ENCODE peak calls at places on chromosomes 7 and 10, in five cellular contexts. X, G, H, N and D are unnamed samples.

GRCh38 chr10:93947055-93947454 is 46.7 kb upstream of the PLCE1 start:
- DNase-seq in X (no peak), G (peak; percentile 27), H (no peak), N (no peak), D (no peak)

GRCh38 chr10:125177641-125178640 is 17.6 kb upstream of the CTBP2 start:
- DNase-seq in X (peak; percentile 45), G (no peak), H (no peak), N (no peak), D (no peak)

GRCh38 chr10:79275431-79275851 is 71.8 kb upstream of the PPIF start:
- DNase-seq in X (no peak), G (no peak), H (no peak), N (no peak), D (no peak)

GRCh38 chr7:134767567-134768168 is 11.8 kb upstream of the CALD1 start:
- DNase-seq in X (no peak), G (no peak), H (no peak), N (no peak), D (no peak)

GRCh38 chr10:59336632-59337031 is 25.7 kb downstream of the FAM13C start:
- DNase-seq in X (no peak), G (no peak), H (no peak), N (no peak), D (no peak)

GRCh38 chr7:27189560-27190283 is 4.7 kb upstream of the HOXA11 start:
- DNase-seq in X (peak; percentile 52), G (no peak), H (no peak), N (no peak), D (no peak)

GRCh38 chr7:55158983-55159382 is 140.2 kb downstream of the EGFR start:
- DNase-seq in X (no peak), G (no peak), H (no peak), N (no peak), D (no peak)

GRCh38 chr10:128927821-128928220 is 539.2 kb upstream of the MGMT start:
- DNase-seq in X (peak; percentile 67), G (no peak), H (no peak), N (no peak), D (no peak)

GRCh38 chr7:3283130-3283704 is 17.8 kb upstream of the SDK1 start:
- DNase-seq in X (no peak), G (no peak), H (no peak), N (no peak), D (no peak)

GRCh38 chr10:124134251-124134650 is 40.9 kb upstream of the CHST15 start:
- DNase-seq in X (no peak), G (no peak), H (no peak), N (no peak), D (no peak)

GRCh38 chr7:66330961-66331360 is 125.8 kb downstream of the TPST1 start:
- DNase-seq in X (no peak), G (no peak), H (no peak), N (peak; percentile 19), D (no peak)

GRCh38 chr10:113096111-113097045 is 146.3 kb downstream of the TCF7L2 start:
- DNase-seq in X (no peak), G (no peak), H (no peak), N (no peak), D (no peak)

GRCh38 chr7:6305330-6305729 is 32.9 kb upstream of the CYTH3 start:
- DNase-seq in X (no peak), G (peak; percentile 60), H (no peak), N (no peak), D (no peak)

GRCh38 chr7:46848944-46849343 is 733.0 kb downstream of the TNS3 start:
- DNase-seq in X (no peak), G (no peak), H (no peak), N (no peak), D (no peak)

GRCh38 chr10:75137533-75138438 is 26.3 kb downstream of the SAMD8 start:
- DNase-seq in X (no peak), G (no peak), H (no peak), N (no peak), D (no peak)

GRCh38 chr10:76306859-76307258 is 875.4 kb downstream of the LRMDA start:
- DNase-seq in X (no peak), G (no peak), H (no peak), N (no peak), D (no peak)

GRCh38 chr7:103142494-103142893 is 6.4 kb downstream of the NAPEPLD start:
- DNase-seq in X (no peak), G (no peak), H (no peak), N (no peak), D (no peak)

GRCh38 chr10:44005788-44006099 is 357.1 kb upstream of the ZNF32 start:
- DNase-seq in X (no peak), G (no peak), H (no peak), N (no peak), D (no peak)

GRCh38 chr10:5497948-5498730 is 1.2 kb downstream of the CALML5 start:
- DNase-seq in X (peak; percentile 54), G (no peak), H (no peak), N (no peak), D (no peak)

GRCh38 chr7:33395340-33395739 is 266.0 kb downstream of the BBS9 start:
- DNase-seq in X (no peak), G (no peak), H (no peak), N (no peak), D (no peak)

GRCh38 chr7:74002474-74003017 is 25.4 kb upstream of the ELN start:
- DNase-seq in X (no peak), G (no peak), H (no peak), N (no peak), D (no peak)

GRCh38 chr7:17530249-17530648 is 231.8 kb downstream of the AHR start:
- DNase-seq in X (no peak), G (no peak), H (no peak), N (no peak), D (no peak)

GRCh38 chr10:61225939-61226338 is 227.2 kb downstream of the TMEM26 start:
- DNase-seq in X (no peak), G (no peak), H (no peak), N (no peak), D (no peak)

GRCh38 chr10:84156768-84157167 is 16.8 kb upstream of the GPR15LG start:
- DNase-seq in X (no peak), G (no peak), H (no peak), N (no peak), D (no peak)

GRCh38 chr7:140084142-140084655 is 21.4 kb upstream of the PARP12 start:
- DNase-seq in X (no peak), G (no peak), H (no peak), N (no peak), D (no peak)

GRCh38 chr10:10871312-10871711 is 146.4 kb upstream of the CELF2 start:
- DNase-seq in X (no peak), G (no peak), H (no peak), N (no peak), D (no peak)

GRCh38 chr10:16923309-16923708 is 106.1 kb upstream of the RSU1 start:
- DNase-seq in X (no peak), G (no peak), H (no peak), N (no peak), D (no peak)

GRCh38 chr10:35881320-35881719 is 239.2 kb upstream of the FZD8 start:
- DNase-seq in X (no peak), G (no peak), H (no peak), N (no peak), D (no peak)

GRCh38 chr7:50659329-50659965 is 94.2 kb upstream of the DDC start:
- DNase-seq in X (peak; percentile 46), G (no peak), H (no peak), N (no peak), D (no peak)

DNA sequence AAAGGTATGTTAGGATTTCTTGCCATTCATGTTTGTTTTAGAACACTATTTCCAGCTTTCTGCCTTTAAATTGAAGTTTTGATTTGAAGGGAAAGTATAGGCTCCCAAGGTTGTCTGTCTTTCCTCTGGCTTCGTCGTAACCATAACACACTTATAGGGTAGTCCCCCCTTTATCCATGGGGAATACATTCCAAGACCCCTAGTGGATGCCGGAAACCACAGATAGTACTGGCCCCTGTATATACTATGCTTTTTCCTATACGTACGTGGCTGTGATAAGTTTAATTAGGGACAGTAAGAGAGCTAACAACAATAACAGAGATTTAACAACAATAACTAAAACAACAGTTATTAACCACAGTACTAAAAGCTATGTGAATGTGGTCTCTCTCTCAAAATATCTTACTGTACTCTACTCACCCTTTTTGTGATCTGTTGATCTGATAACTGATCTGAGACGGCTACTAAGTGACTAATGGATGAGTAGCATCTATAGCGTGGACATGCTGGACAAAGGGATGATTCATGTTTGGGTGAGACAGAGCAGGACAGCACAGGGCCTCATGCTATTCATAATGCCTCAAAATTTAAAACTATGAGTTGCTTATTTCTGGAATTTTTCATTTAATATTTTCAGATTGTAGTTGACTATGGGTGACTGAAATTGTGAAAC is 273.1 kb downstream of the AUTS2 start:
- DNase-seq in X (no peak), G (no peak), H (no peak), N (no peak), D (no peak)
- TF ChIP-seq CTCF in X (no peak), G (no peak), H (no peak), N (no peak), D (no peak)

DNA sequence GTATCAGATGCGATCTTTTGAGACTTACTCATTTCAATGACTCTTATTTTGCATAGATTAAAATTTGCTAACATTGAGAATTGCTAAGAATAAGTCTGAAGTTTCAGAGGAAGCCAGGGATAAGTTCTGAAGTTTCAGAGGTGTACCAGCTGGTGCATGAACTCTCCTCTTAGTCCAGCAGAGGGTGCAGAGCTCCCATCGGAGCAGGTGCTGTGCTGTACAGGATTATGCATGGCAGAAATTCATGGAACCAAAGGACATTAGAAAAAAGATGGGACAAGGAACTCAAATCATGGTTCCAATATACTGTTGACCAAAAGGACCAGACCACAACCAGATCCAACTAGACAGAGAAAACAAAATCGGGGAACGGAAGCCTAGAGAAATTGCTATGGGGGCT is 41.9 kb downstream of the MGAM2 start:
- DNase-seq in X (no peak), G (peak; percentile 21), H (no peak), N (peak; percentile 30), D (no peak)
- TF ChIP-seq CTCF in X (no peak), G (peak; percentile 47), H (peak; percentile 55), N (peak; percentile 8), D (no peak)

DNA sequence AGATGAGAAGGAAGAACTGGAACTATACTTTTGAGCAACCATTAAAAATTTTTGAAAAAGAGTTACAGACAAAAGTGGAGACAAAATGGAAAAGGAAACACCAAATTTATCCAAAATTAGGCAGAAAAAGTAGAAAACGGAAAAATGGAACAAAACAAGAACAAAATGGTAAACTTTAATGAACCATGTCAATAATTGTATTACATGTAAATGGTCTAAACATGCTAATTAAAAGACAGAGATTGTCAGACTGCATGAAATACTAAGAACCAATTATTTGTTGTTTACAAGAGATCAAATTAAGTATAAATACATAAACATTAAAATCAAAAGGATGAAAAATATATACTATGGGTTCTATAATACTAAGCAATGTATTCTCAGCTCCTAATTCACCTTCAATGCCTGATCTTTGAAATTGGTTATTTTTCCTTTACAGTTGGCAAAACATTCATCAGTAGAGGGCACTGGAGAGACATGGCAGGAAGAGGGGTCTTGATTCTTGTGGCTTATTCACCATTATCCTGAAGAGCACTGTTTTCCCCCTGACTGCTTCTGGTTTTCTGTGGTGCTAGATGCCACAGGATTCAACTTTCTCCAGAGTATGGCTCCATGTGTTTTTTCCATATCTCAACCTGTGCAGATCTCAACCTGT is 124.9 kb downstream of the ELFN1 start:
- DNase-seq in X (no peak), G (peak; percentile 49), H (no peak), N (no peak), D (no peak)
- TF ChIP-seq CTCF in X (no peak), G (peak; percentile 84), H (peak; percentile 34), N (no peak), D (no peak)

DNA sequence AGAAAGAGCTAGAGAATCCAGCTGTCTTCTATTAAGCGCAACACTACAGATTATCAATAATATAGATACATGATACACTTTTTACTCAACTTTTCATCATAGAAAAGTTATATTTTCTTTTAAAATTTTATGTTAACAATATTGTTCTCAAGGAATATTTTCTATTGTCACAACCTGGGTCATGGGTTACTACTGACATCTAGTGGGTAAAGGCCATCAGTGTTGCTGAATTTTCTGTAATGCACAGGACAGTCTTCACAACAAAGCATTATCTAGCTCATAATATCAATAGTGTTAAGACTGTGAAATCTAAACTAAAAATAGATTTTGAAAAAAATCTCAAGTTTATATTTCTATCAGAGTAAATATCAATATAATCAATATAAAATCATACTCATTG is 209.8 kb downstream of the ZNF33B start:
- DNase-seq in X (no peak), G (peak; percentile 1), H (no peak), N (no peak), D (no peak)
- TF ChIP-seq CTCF in X (no peak), G (peak; percentile 56), H (no peak), N (no peak), D (no peak)